ENCODE peak calls at places on chromosome 6, in four cellular contexts. H is ascending aorta, F is brain microvascular endothelial cell, A is choroid plexus epithelial cell. J is an unnamed sample.

GRCh38 chr6:131532476-131533108 is 40.4 kb upstream of the ARG1 start:
- DNase-seq in H (no peak), F (no peak), A (no peak), J (no peak)

GRCh38 chr6:24344981-24345380 is 12.9 kb downstream of the DCDC2 start:
- DNase-seq in F (no peak), A (no peak), H (no peak), J (no peak)

GRCh38 chr6:31086788-31087440 is 25.5 kb downstream of the C6orf15 start:
- DNase-seq in A (peak; percentile 69), H (no peak), F (peak; percentile 82), J (no peak)

GRCh38 chr6:57216235-57217101 is 5.6 kb downstream of the RAB23 start:
- DNase-seq in A (peak; percentile 86), F (no peak), H (no peak), J (peak; percentile 63)

GRCh38 chr6:160128879-160129516 is 7.4 kb downstream of the SLC22A1 start:
- DNase-seq in H (no peak), A (no peak), F (no peak), J (no peak)

GRCh38 chr6:139533573-139534471 is 159.4 kb upstream of the CITED2 start:
- DNase-seq in F (peak; percentile 63), H (no peak), A (peak; percentile 91), J (peak; percentile 70)

GRCh38 chr6:149696904-149697303 is 21.0 kb downstream of the LATS1 start:
- DNase-seq in H (no peak), F (peak; percentile 12), A (peak; percentile 46), J (peak; percentile 21)

GRCh38 chr6:38720295-38720694 is 5.2 kb downstream of the DNAH8 start:
- DNase-seq in F (no peak), A (peak; percentile 53), H (no peak), J (peak; percentile 19)

GRCh38 chr6:137218473-137218916 is 690 bp downstream of the IFNGR1 start:
- DNase-seq in F (peak; percentile 40), H (peak; percentile 14), A (peak; percentile 57), J (peak; percentile 73)

GRCh38 chr6:32167154-32167760 is 2.9 kb downstream of the EGFL8 start:
- DNase-seq in H (no peak), A (no peak), F (no peak), J (no peak)

GRCh38 chr6:54283877-54284860 is 24.1 kb upstream of the TINAG start:
- DNase-seq in F (peak; percentile 43), A (no peak), H (no peak), J (no peak)

GRCh38 chr6:56372621-56373020 is 125.2 kb upstream of the COL21A1 start:
- DNase-seq in F (no peak), H (no peak), A (no peak), J (no peak)

GRCh38 chr6:138654715-138655634 is 118.6 kb upstream of the CCDC28A start:
- DNase-seq in F (peak; percentile 40), H (no peak), A (peak; percentile 52), J (peak; percentile 79)

GRCh38 chr6:9623985-9624384 is 790.9 kb downstream of the TFAP2A start:
- DNase-seq in F (no peak), A (no peak), H (no peak), J (no peak)

GRCh38 chr6:170261643-170262480 is 29.0 kb downstream of the DLL1 start:
- DNase-seq in H (no peak), F (no peak), A (no peak), J (no peak)

GRCh38 chr6:122984393-122984792 is 11.6 kb upstream of the CLVS2 start:
- DNase-seq in H (no peak), F (no peak), A (no peak), J (no peak)

GRCh38 chr6:38482466-38482865 is 157.3 kb downstream of the BTBD9 start:
- DNase-seq in F (peak; percentile 14), H (no peak), A (peak; percentile 70), J (no peak)

GRCh38 chr6:75224303-75224926 is 18.6 kb upstream of the COL12A1 start:
- DNase-seq in F (no peak), A (no peak), H (no peak), J (no peak)

GRCh38 chr6:1286972-1287600 is 24.8 kb upstream of the FOXQ1 start:
- DNase-seq in A (peak; percentile 97), H (no peak), F (peak; percentile 31), J (peak; percentile 99)

GRCh38 chr6:36962874-36963273 is 8.3 kb downstream of the PI16 start:
- DNase-seq in A (peak; percentile 65), H (peak; percentile 52), F (peak; percentile 51), J (peak; percentile 37)

GRCh38 chr6:706161-706560 is 13.2 kb upstream of the EXOC2 start:
- DNase-seq in F (no peak), A (peak; percentile 54), H (no peak), J (peak; percentile 22)

GRCh38 chr6:2626381-2626780 is 124.3 kb downstream of the MYLK4 start:
- DNase-seq in H (no peak), F (peak; percentile 63), A (no peak), J (no peak)

GRCh38 chr6:82484737-82485650 is 121.4 kb downstream of the TPBG start:
- DNase-seq in A (no peak), H (no peak), F (no peak), J (no peak)

GRCh38 chr6:49668083-49668511 is 31.5 kb upstream of the RHAG start:
- DNase-seq in F (no peak), A (peak; percentile 2), H (no peak), J (no peak)

GRCh38 chr6:117627533-117627932 is 25.2 kb upstream of the GOPC start:
- DNase-seq in A (no peak), F (no peak), H (no peak), J (no peak)

DNA sequence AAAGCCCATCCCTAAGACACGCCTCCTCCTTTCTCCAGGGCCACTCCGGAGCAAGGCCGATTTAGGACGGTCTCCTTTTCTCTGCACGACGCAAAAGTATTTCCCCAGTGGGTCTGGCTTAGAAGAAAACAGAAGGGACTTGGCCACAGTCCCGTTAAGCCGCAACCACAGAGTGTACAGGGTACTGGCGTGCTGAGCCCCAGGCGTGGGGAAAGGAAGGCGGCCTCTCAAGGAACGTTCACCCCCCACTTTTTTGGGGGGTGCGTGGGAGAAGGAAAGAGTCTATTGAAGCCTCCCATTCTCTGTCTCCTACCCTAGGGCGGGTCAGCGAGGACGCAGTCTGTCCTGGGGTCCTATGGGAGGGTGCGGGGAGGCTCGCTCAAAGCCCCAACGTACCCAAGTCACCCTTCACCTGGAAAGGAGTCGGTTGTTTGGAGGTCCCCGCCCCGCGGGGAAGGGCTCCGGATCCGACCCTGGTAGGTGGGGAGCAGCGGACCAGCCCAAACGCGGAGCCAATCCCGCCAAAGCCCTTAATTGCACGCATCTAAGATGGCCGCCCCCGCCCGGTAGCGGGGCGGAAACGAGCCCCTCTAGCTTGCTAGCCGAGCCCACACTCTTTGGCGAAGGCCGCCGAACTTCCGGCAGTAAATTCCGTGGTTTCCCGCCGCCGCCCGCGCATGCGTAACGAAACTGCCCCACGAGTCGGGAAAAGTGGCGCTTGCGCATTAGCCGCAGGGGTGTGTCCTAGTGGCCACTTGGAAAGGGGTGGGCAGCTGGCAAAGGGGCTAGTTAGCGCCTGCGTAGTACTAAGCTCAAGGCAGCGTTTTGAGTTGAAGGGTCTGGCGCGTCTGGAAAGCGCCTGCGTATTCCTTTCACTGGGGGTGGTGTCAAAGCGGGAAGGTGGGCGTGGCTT is at the start of gene OARD1:
- DNase-seq in A (peak; percentile 100), H (peak; percentile 98), F (peak; percentile 99), J (peak; percentile 99)
- TF ChIP-seq CTCF in A (no peak), H (no peak), F (no peak), J (no peak)

GRCh38 chr6:134822920-134823430 is 126.9 kb downstream of the ALDH8A1 start:
- DNase-seq in H (no peak), A (peak; percentile 92), F (peak; percentile 85), J (peak; percentile 88)
- TF ChIP-seq CTCF in H (peak; percentile 82), A (peak; percentile 93), F (peak; percentile 87), J (peak; percentile 82)

GRCh38 chr6:34538581-34538980 is 17.5 kb downstream of the SPDEF start:
- DNase-seq in H (no peak), F (no peak), A (no peak), J (no peak)

GRCh38 chr6:34535646-34536045 is 20.5 kb downstream of the SPDEF start:
- DNase-seq in A (no peak), F (no peak), H (no peak), J (no peak)

GRCh38 chr6:34537922-34538550 is 18.1 kb downstream of the SPDEF start:
- DNase-seq in A (no peak), F (no peak), H (no peak), J (no peak)

GRCh38 chr6:34536251-34536958 is 19.7 kb downstream of the SPDEF start:
- DNase-seq in F (no peak), A (no peak), H (no peak), J (no peak)

DNA sequence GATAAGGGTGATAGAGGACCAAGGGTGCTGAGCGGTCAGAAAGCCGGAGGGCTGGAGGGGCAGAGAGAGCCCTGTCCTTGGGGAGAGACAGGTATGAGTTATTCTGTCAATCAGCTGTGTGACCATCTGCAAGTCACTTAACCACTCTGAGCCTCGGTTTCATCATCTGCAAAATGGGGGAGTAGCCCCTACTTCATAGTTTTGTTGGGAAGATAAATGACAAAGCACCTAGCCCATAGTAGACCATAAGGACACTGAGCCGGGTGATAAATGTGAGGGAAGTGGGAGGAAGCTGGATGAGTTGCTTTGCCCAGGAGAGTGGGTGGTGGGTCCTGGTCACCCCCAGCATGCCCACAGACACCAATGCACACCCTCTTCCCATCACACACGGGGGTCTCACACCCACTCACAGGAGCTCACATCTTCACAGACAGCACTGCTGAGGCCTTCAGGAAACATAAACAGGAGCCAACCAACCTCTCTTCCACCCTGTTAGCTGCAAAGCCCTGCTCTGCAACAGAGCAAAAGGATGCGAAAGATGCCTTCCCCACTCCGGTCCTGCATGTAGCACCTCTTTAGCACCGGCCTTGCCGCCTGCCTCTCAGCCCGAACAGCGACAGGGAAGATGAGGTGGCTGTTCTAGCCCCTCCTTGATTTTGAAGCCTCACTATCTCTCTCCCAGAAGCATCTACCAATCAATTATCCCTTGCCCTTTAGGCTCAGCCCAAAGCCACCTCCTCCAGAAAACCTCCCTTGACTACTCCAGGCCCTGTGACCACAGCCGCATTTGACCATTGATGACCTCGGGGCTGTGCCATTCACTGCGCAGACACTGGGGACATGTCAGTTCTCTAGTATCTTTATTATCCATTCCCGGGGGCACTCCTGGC is 18.9 kb downstream of the SPDEF start:
- DNase-seq in A (no peak), H (no peak), F (no peak), J (no peak)
- TF ChIP-seq CTCF in A (no peak), H (no peak), F (no peak), J (no peak)

GRCh38 chr6:25944655-25945054 is 14.2 kb upstream of the SLC17A2 start:
- DNase-seq in A (no peak), H (no peak), F (no peak), J (no peak)

GRCh38 chr6:25943887-25944286 is 13.4 kb upstream of the SLC17A2 start:
- DNase-seq in F (no peak), A (no peak), H (no peak), J (no peak)

GRCh38 chr6:25939593-25939992 is 9.1 kb upstream of the SLC17A2 start:
- DNase-seq in H (no peak), A (no peak), F (no peak), J (no peak)

GRCh38 chr6:25945175-25945574 is 14.7 kb upstream of the SLC17A2 start:
- DNase-seq in A (no peak), H (no peak), F (no peak), J (no peak)

DNA sequence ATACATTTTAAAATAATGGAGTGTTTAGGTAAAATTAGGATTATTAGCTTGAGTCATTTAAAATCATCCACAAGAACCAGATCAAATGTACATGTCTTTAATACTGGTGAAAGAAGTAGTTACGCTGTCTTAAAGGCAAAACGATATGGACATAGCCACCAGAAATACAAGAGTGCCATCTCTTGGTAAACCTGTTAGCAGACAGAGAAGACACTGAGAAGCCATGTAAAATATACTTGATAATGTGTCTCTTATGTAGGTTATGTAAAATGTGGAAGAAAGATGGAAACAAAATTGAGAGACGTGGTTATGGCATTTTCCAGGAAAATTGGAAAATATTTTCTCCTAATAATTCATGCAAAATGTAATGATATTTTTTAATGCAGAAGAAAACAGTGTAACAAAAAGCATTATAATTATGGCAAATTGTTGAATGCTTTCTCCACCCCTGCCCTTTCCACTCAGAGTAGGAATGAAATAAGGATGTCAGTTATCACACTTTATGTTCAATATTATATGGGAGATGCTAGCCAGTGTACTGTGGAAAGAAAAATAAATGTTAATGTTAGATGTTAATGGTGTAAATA is 12.2 kb upstream of the SLC17A2 start:
- DNase-seq in A (peak; percentile 82), F (peak; percentile 24), H (no peak), J (peak; percentile 60)
- TF ChIP-seq CTCF in A (peak; percentile 69), F (peak; percentile 38), H (no peak), J (peak; percentile 43)

J was measured in MCF 10A.